ENCODE peak calls at places on chromosome 4, in five cellular contexts. D, F, I, G and U are unnamed samples.

GRCh38 chr4:110371016-110371795 is 104.7 kb upstream of the ENPEP start:
- DNase-seq in D (no peak), F (no peak), I (no peak), G (no peak), U (peak)

GRCh38 chr4:114562176-114562904 is 36.3 kb upstream of the UGT8 start:
- DNase-seq in D (no peak), F (no peak), I (no peak), G (no peak), U (no peak)

GRCh38 chr4:158139086-158139485 is 33.7 kb downstream of the GASK1B start:
- DNase-seq in D (no peak), F (no peak), I (no peak), G (no peak), U (peak)

GRCh38 chr4:93788712-93789111 is 39.8 kb upstream of the ATOH1 start:
- DNase-seq in D (no peak), F (no peak), I (peak), G (no peak), U (peak)

GRCh38 chr4:7309176-7309575 is 116.8 kb downstream of the SORCS2 start:
- DNase-seq in D (no peak), F (no peak), I (no peak), G (no peak), U (no peak)

GRCh38 chr4:24203896-24204295 is 314.0 kb upstream of the PPARGC1A start:
- DNase-seq in D (no peak), F (no peak), I (peak), G (no peak), U (no peak)

GRCh38 chr4:76811604-76812412 is 86.1 kb downstream of the SOWAHB start:
- DNase-seq in D (no peak), F (no peak), I (peak), G (no peak), U (no peak)

GRCh38 chr4:69974646-69975045 is 9.1 kb upstream of the CSN2 start:
- DNase-seq in D (no peak), F (no peak), I (no peak), G (no peak), U (no peak)